ENCODE peak calls at places on chromosome 12, in ten cellular contexts. X, O, N, K, R, J, D, E, V and L are unnamed samples.

GRCh38 chr12:53123578-53124351 is 20.5 kb downstream of the SOAT2 start:
- DNase-seq in K (no peak), D (no peak), V (no peak), E (peak; percentile 81), R (no peak), J (no peak), O (no peak), X (no peak), N (no peak), L (no peak)

GRCh38 chr12:66829660-66830325 is 150.9 kb upstream of the GRIP1 start:
- DNase-seq in D (no peak), R (no peak), X (no peak), V (no peak), K (no peak), J (no peak), O (no peak), N (no peak), E (no peak), L (no peak)

GRCh38 chr12:22722779-22723178 is 97.8 kb downstream of the ETNK1 start:
- DNase-seq in V (no peak), X (no peak), R (no peak), O (no peak), J (no peak), D (no peak), E (no peak), K (no peak), N (no peak), L (no peak)

GRCh38 chr12:47734725-47735480 is 9.6 kb upstream of the ENDOU start:
- DNase-seq in K (no peak), D (no peak), N (no peak), J (no peak), X (no peak), V (no peak), R (no peak), O (no peak), E (no peak), L (peak; percentile 48)

GRCh38 chr12:68633614-68634558 is 23.2 kb downstream of the RAP1B start:
- DNase-seq in E (no peak), X (no peak), D (no peak), J (no peak), O (no peak), K (no peak), N (no peak), V (no peak), R (no peak), L (no peak)

GRCh38 chr12:93608313-93608712 is 35.8 kb downstream of the SOCS2 start:
- DNase-seq in J (no peak), D (no peak), R (no peak), X (no peak), V (no peak), N (no peak), O (no peak), K (no peak), E (no peak), L (no peak)

GRCh38 chr12:71661977-71662522 is 1.6 kb downstream of the ZFC3H1 start:
- DNase-seq in N (no peak), X (no peak), O (no peak), K (no peak), R (no peak), E (peak; percentile 33), D (no peak), J (no peak), V (no peak), L (no peak)

GRCh38 chr12:3135522-3136461 is 58.6 kb downstream of the TSPAN9 start:
- DNase-seq in O (peak; percentile 7), R (no peak), J (no peak), X (no peak), E (peak; percentile 82), V (peak; percentile 49), D (no peak), K (no peak), N (peak; percentile 36), L (no peak)

GRCh38 chr12:32106153-32106516 is 512 bp upstream of the BICD1 start:
- DNase-seq in O (no peak), E (no peak), J (no peak), D (no peak), X (no peak), V (peak; percentile 51), R (no peak), K (no peak), N (no peak), L (no peak)

GRCh38 chr12:55930771-55931316 is at the start of gene DGKA:
- DNase-seq in E (peak; percentile 76), O (peak; percentile 60), N (peak; percentile 21), J (peak; percentile 45), X (no peak), K (no peak), V (peak; percentile 60), D (peak; percentile 46), R (peak; percentile 78), L (no peak)

GRCh38 chr12:76623929-76624328 is 64.4 kb upstream of the OSBPL8 start:
- DNase-seq in D (no peak), V (no peak), O (no peak), R (no peak), J (no peak), X (no peak), K (no peak), E (peak; percentile 19), N (no peak), L (no peak)